ENCODE peak calls at places on chromosomes 2 and 18, in seven cellular contexts. Q is breast epithelium, P is BJ, V is right lobe of liver, L is transverse colon, H is pancreas, B is upper lobe of left lung. U is an unnamed sample.

GRCh38 chr2:68284896-68285295 is 32.6 kb upstream of the PPP3R1 start:
- DNase-seq in V (no peak), Q (no peak), P (peak), H (no peak), L (no peak), B (no peak), U (peak)

GRCh38 chr2:221572180-221572820 is at the start of gene EPHA4:
- DNase-seq in P (peak), Q (peak), V (peak), L (peak), H (peak), B (peak), U (no peak)

GRCh38 chr18:59729781-59730180 is 32.6 kb upstream of the CCBE1 start:
- DNase-seq in V (no peak), L (no peak), B (no peak), H (no peak), P (no peak), Q (no peak), U (no peak)

GRCh38 chr2:205969584-205969983 is 116.4 kb downstream of the INO80D start:
- DNase-seq in P (no peak), Q (no peak), B (no peak), L (no peak), H (no peak), V (no peak), U (no peak)

GRCh38 chr18:63446266-63446665 is 24.0 kb upstream of the VPS4B start:
- DNase-seq in B (no peak), Q (no peak), L (no peak), V (no peak), P (no peak), H (no peak), U (no peak)

GRCh38 chr18:79251021-79251420 is 144.7 kb upstream of the NFATC1 start:
- DNase-seq in L (no peak), V (no peak), Q (no peak), H (no peak), P (no peak), B (no peak), U (no peak)

GRCh38 chr2:73418343-73418742 is 32.7 kb downstream of the ALMS1 start:
- DNase-seq in L (peak), B (peak), V (peak), Q (no peak), H (peak), P (peak), U (peak)

GRCh38 chr18:33010149-33010548 is 237.3 kb upstream of the KLHL14 start:
- DNase-seq in P (no peak), H (no peak), Q (no peak), V (no peak), B (no peak), L (no peak), U (no peak)

GRCh38 chr18:74654637-74655036 is 57.0 kb downstream of the ZNF407 start:
- DNase-seq in Q (no peak), H (no peak), V (no peak), L (no peak), P (no peak), B (no peak), U (no peak)

GRCh38 chr2:197433770-197434438 is 924 bp downstream of the SF3B1 start:
- DNase-seq in H (no peak), B (no peak), Q (no peak), P (no peak), L (no peak), V (no peak), U (no peak)

GRCh38 chr2:86372641-86373502 is 35.4 kb upstream of the REEP1 start:
- DNase-seq in B (peak), H (no peak), P (no peak), Q (no peak), V (peak), L (peak), U (no peak)

GRCh38 chr2:129723277-129724020 is 256.0 kb upstream of the RAB6C start:
- DNase-seq in V (no peak), L (no peak), B (no peak), H (no peak), Q (no peak), P (no peak), U (no peak)

GRCh38 chr2:232238108-232238507 is 140.4 kb upstream of the ALPP start:
- DNase-seq in H (no peak), Q (no peak), L (no peak), B (no peak), V (no peak), P (no peak), U (no peak)

GRCh38 chr2:110674620-110675555 is 3.0 kb downstream of the BUB1 start:
- DNase-seq in Q (no peak), V (no peak), H (no peak), L (peak), B (peak), P (no peak), U (no peak)

GRCh38 chr2:160613466-160614153 is 120.0 kb upstream of the RBMS1 start:
- DNase-seq in P (peak), B (no peak), V (no peak), L (no peak), Q (no peak), H (no peak), U (no peak)

GRCh38 chr2:109395487-109396337 is 218.1 kb downstream of the SEPTIN10 start:
- DNase-seq in Q (no peak), P (no peak), L (peak), V (no peak), B (no peak), H (no peak), U (no peak)

GRCh38 chr2:111716901-111717635 is 166.9 kb downstream of the ANAPC1 start:
- DNase-seq in B (no peak), P (no peak), H (no peak), V (no peak), Q (no peak), L (no peak), U (no peak)

GRCh38 chr2:119485336-119486110 is 38.8 kb downstream of the SCTR start:
- DNase-seq in P (no peak), V (peak), H (peak), B (no peak), L (no peak), Q (no peak), U (no peak)

GRCh38 chr2:216693414-216694100 is 1.8 kb downstream of the IGFBP5 start:
- DNase-seq in Q (no peak), B (no peak), V (no peak), L (no peak), P (no peak), H (no peak), U (no peak)

GRCh38 chr2:740446-741293 is 63.5 kb upstream of the TMEM18 start:
- DNase-seq in H (peak), B (peak), Q (peak), L (peak), P (peak), V (peak), U (peak)

GRCh38 chr2:118539290-118539689 is 308.2 kb downstream of the EN1 start:
- DNase-seq in V (no peak), H (peak), Q (no peak), L (no peak), P (no peak), B (no peak), U (no peak)

GRCh38 chr2:36578343-36579296 is 19.3 kb downstream of the FEZ2 start:
- DNase-seq in H (no peak), L (no peak), V (no peak), P (no peak), Q (no peak), B (peak), U (no peak)

GRCh38 chr2:168089200-168089599 is 158.2 kb downstream of the STK39 start:
- DNase-seq in P (no peak), H (no peak), Q (no peak), V (no peak), L (no peak), B (no peak), U (no peak)

GRCh38 chr18:63617049-63617995 is 26.7 kb downstream of the SERPINB4 start:
- DNase-seq in V (no peak), B (no peak), Q (no peak), H (no peak), P (no peak), L (no peak), U (no peak)

GRCh38 chr2:61011649-61012048 is 5.9 kb upstream of the PEX13 start:
- DNase-seq in P (no peak), L (no peak), B (peak), H (no peak), V (no peak), Q (no peak), U (no peak)

GRCh38 chr2:127697482-127698180 is 3.7 kb upstream of the SFT2D3 start:
- DNase-seq in P (no peak), H (no peak), V (no peak), B (no peak), Q (no peak), L (no peak), U (no peak)

GRCh38 chr2:127694986-127695385 is 6.3 kb upstream of the SFT2D3 start:
- DNase-seq in H (no peak), P (no peak), V (no peak), Q (no peak), L (no peak), B (no peak), U (no peak)

GRCh38 chr2:127700527-127701192 is 637 bp upstream of the SFT2D3 start:
- DNase-seq in P (no peak), L (peak), H (peak), Q (peak), B (peak), V (peak), U (no peak)

GRCh38 chr2:127698553-127699355 is 2.5 kb upstream of the SFT2D3 start:
- DNase-seq in H (no peak), L (no peak), B (no peak), Q (no peak), P (no peak), V (no peak), U (no peak)

DNA sequence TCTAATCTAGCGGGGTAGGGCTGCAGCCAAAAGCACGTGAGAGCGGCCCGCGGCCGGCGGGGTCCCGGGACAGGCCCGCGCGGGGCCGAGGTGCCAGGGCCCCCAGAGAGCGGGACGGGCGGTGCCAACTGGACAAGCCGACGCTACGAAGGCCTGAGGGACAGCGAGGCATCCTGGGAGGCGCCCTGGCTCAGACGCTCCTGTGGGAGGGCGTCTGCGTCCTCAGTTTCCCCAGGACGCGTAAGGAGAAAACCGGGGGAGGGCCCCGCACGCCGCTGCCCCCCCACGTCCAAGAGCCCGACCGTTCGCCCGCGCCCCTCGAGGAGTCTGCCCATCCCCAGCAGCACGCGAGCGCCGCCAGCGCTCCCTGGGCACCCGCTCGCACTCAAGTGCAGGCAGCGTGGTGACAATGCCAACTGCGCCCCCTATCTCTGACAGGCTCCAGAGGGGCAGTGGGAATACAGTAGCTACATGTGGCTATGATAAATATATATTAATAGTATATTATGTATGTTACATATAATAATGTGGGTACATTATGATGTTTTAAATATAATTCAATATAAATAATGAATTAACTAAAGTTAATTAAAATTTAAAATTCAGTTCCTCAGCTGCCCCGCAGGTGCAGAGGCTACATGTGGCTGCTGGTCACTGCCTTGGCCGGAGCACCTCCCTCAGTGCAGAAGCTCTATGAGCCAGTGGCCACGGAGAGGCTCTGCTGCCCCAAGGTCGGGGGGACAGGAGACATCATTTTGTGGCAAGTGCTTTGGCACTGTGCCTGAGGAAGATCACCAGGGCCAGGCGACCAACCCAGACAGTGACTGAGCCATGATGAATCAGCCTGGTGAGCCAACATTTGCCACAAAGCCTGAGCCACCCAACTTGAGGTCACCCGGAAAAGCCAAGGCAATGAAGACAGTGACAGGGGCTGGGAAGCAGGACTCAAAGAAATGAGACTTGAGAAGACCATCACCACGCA is 5.5 kb upstream of the SFT2D3 start:
- DNase-seq in V (no peak), L (peak), P (no peak), Q (no peak), B (peak), H (peak), U (no peak)
- H3K4me3 ChIP-seq in V (no peak), L (peak), P (peak), Q (peak), B (peak), H (peak), U (peak)

DNA sequence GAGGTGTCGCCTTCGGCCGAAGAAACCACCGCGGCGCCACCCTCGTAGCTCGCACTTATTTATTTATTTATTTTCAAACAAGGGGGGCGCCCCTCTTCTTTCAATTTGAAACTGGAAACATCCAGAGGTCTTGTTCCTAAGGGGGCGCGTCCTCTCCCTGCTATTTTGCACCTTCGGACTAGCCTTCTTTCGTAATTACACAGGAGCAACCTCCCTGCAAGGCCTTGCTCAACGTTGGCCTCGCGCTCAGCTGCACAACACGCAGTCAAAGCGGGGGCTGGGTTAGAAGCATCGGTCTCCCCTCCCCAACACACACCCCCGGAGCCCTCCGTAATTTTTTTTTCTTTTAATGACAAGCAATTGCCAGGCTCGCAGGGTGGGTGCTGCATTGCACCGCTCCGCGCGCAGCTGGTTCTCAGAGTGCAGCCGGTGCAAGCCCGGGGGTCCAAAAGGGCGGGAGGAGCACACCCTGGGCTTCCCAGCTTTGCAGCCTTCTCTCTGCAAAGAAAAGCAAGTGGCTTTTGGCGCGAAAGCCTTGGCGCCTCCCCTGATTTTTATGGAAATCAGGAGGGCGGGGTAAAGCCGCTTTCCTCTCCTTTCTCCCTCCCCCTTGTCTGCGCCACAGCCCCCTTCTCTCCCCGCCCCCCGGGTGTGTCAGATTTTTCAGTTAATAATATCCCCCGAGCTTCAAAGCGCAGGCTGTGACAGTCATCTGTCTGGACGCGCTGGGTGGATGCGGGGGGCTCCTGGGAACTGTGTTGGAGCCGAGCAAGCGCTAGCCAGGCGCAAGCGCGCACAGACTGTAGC is at the start of gene MYCN:
- DNase-seq in V (no peak), P (no peak), L (peak), Q (peak), H (no peak), B (no peak), U (no peak)
- TF ChIP-seq CTCF in V (peak), P (peak), L (peak), Q (no peak), H (peak), B (no peak), U (peak)

GRCh38 chr2:153870308-153870707 is 1.4 kb upstream of the GALNT13 start:
- DNase-seq in B (no peak), V (no peak), L (no peak), Q (no peak), H (no peak), P (no peak), U (no peak)

GRCh38 chr2:153875801-153876466 is 4.2 kb downstream of the GALNT13 start:
- DNase-seq in V (no peak), Q (no peak), L (no peak), P (no peak), B (no peak), H (no peak), U (no peak)

GRCh38 chr2:153872311-153873061 is 764 bp downstream of the GALNT13 start:
- DNase-seq in H (no peak), B (no peak), L (no peak), P (no peak), Q (no peak), V (no peak), U (no peak)

GRCh38 chr2:153871231-153872221 is at the start of gene GALNT13:
- DNase-seq in V (no peak), L (no peak), B (peak), P (no peak), Q (no peak), H (peak), U (no peak)

GRCh38 chr2:153873062-153874048 is 1.6 kb downstream of the GALNT13 start:
- DNase-seq in L (no peak), H (no peak), V (no peak), B (no peak), P (no peak), Q (no peak), U (no peak)
- H3K4me3 ChIP-seq in L (no peak), H (no peak), V (no peak), B (peak), P (no peak), Q (peak), U (no peak)

DNA sequence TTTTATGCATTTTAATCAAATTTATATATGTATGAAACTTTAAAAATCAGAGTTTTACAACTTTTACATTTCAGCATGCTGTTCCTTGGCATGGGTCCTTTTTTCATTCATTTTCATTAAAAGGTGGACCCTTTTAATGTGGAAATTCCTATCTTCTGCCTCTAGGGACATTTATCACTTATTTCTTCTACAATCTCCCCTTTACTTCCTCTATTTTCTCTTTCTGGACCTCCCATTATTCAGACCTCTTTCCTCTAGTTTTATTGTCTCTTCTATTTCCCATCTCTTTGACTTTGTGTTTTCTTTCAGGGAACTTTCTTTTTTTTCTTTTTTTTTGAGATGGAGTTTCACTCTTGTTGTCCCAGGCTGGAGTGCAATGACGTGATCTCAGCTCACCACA is 5.7 kb downstream of the PROC start:
- DNase-seq in B (no peak), L (no peak), Q (no peak), P (no peak), H (no peak), V (no peak), U (no peak)
- TF ChIP-seq CTCF in B (no peak), L (no peak), Q (no peak), P (no peak), H (no peak), V (no peak), U (no peak)

GRCh38 chr2:19357383-19358241 is 811 bp downstream of the OSR1 start:
- DNase-seq in H (no peak), B (no peak), V (no peak), P (no peak), Q (no peak), L (peak), U (no peak)
- H3K4me3 ChIP-seq in H (peak), B (peak), V (peak), P (peak), Q (peak), L (peak), U (peak)

GRCh38 chr2:140696449-140696848 is 1434.4 kb downstream of the LRP1B start:
- DNase-seq in V (no peak), L (no peak), P (no peak), H (no peak), Q (no peak), B (no peak), U (no peak)
- TF ChIP-seq CTCF in V (peak), L (no peak), P (no peak), H (no peak), Q (no peak), B (no peak), U (no peak)

DNA sequence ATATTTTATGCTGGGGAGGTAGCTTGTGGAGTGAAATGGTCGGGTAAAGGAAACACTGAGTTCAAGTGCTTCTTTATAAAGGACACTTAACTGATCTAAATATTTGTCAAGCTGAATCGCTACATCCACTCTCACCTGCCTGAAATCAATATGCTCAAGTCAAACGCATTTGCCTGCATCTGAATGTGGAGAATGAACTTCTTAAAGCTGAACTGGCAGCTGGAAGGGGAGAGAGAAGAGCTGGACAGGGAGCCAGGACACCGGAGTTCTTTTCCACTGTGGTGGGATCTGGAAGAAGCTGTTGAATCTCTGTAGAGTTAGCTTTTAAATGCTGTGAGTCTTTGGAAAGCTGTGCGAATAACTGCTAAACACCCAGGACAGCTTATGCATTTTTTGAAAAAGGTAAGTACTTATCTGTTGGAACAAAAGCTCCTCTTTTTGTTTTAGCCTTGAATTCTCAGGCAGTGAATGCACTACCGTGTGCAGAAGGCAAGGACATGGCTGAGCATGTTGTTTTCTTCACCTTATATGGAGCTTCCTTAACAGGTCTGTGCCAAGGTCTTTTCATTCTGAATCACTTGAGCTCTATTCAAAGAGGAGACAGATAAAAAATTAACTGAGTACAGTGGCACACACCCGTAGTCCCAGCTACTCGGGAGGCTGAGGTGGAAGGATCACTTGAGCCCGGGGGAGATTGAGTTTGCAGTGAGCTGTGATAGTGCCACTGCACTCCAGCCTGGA is 74.2 kb upstream of the KLF7 start:
- DNase-seq in P (no peak), L (no peak), H (no peak), B (no peak), V (no peak), Q (no peak), U (no peak)
- H3K4me3 ChIP-seq in P (no peak), L (no peak), H (no peak), B (no peak), V (no peak), Q (peak), U (no peak)

GRCh38 chr2:237242091-237242536 is 156.4 kb downstream of the COPS8 start:
- DNase-seq in L (no peak), B (no peak), Q (no peak), V (no peak), H (no peak), P (no peak), U (no peak)
- TF ChIP-seq CTCF in L (no peak), B (no peak), Q (no peak), V (no peak), H (no peak), P (no peak), U (no peak)

GRCh38 chr18:12408247-12408869 is 629 bp downstream of the PRELID3A start:
- DNase-seq in P (no peak), Q (no peak), H (no peak), L (peak), V (no peak), B (peak), U (no peak)
- H3K4me3 ChIP-seq in P (peak), Q (peak), H (peak), L (peak), V (no peak), B (peak), U (peak)

U was measured in AG04449.